ENCODE peak calls at places on chromosomes 12 and 14, in seven cellular contexts. U is K562; T is HepG2; Y is mesendoderm; I is CD8-positive, alpha-beta memory T cell; Z is GM23338; J is left ventricle myocardium inferior. O is an unnamed sample.

GRCh38 chr14:61460853-61461611 is 139.7 kb downstream of the PRKCH start:
- DNase-seq in U (peak; percentile 12), T (peak; percentile 58), Y (peak; percentile 48), I (peak; percentile 16), Z (no peak), J (no peak), O (no peak)

GRCh38 chr12:41998451-41998850 is 146.2 kb downstream of the GXYLT1 start:
- DNase-seq in U (no peak), T (no peak), Y (no peak), I (no peak), Z (no peak), J (no peak), O (no peak)

GRCh38 chr12:3730111-3730510 is 22.8 kb downstream of the CRACR2A start:
- DNase-seq in U (no peak), T (no peak), Y (no peak), I (no peak), Z (no peak), J (no peak), O (no peak)

GRCh38 chr12:26197832-26198231 is 2.5 kb downstream of the SSPN start:
- DNase-seq in U (no peak), T (no peak), Y (no peak), I (no peak), Z (no peak), J (no peak), O (no peak)

GRCh38 chr12:17097674-17098073 is 491.7 kb upstream of the LMO3 start:
- DNase-seq in U (peak; percentile 4), T (no peak), Y (no peak), I (no peak), Z (no peak), J (no peak), O (no peak)

GRCh38 chr12:25491396-25491948 is 61.6 kb downstream of the LMNTD1 start:
- DNase-seq in U (no peak), T (no peak), Y (peak; percentile 92), I (no peak), Z (no peak), J (no peak), O (no peak)

GRCh38 chr14:38336298-38336697 is 80.4 kb upstream of the CLEC14A start:
- DNase-seq in U (no peak), T (no peak), Y (no peak), I (no peak), Z (no peak), J (no peak), O (no peak)

GRCh38 chr14:42004321-42004720 is 397.6 kb downstream of the LRFN5 start:
- DNase-seq in U (no peak), T (no peak), Y (peak; percentile 73), I (no peak), Z (no peak), J (no peak), O (no peak)

GRCh38 chr12:25585021-25585523 is 32.0 kb upstream of the LMNTD1 start:
- DNase-seq in U (no peak), T (no peak), Y (no peak), I (no peak), Z (no peak), J (no peak), O (no peak)

GRCh38 chr12:112798019-112798760 is 6.6 kb downstream of the RPH3A start:
- DNase-seq in U (no peak), T (no peak), Y (no peak), I (no peak), Z (no peak), J (no peak), O (no peak)

GRCh38 chr14:100025111-100025510 is 40.1 kb upstream of the EVL start:
- DNase-seq in U (peak; percentile 52), T (peak; percentile 35), Y (peak; percentile 89), I (no peak), Z (peak; percentile 75), J (no peak), O (no peak)

GRCh38 chr12:990308-990648 is 745 bp upstream of the ERC1 start:
- DNase-seq in U (no peak), T (peak; percentile 33), Y (peak; percentile 61), I (peak; percentile 27), Z (peak; percentile 59), J (peak; percentile 64), O (peak; percentile 64)

GRCh38 chr12:54329756-54330155 is 4.8 kb downstream of the COPZ1 start:
- DNase-seq in U (no peak), T (peak; percentile 20), Y (no peak), I (no peak), Z (peak; percentile 59), J (no peak), O (no peak)

GRCh38 chr12:132471858-132472255 is 18.1 kb upstream of the FBRSL1 start:
- DNase-seq in U (no peak), T (no peak), Y (no peak), I (no peak), Z (no peak), J (no peak), O (no peak)

GRCh38 chr14:45222485-45223262 is 30.3 kb downstream of the MIS18BP1 start:
- DNase-seq in U (no peak), T (no peak), Y (no peak), I (no peak), Z (no peak), J (no peak), O (no peak)

GRCh38 chr12:89882051-89882450 is 173.4 kb upstream of the ATP2B1 start:
- DNase-seq in U (no peak), T (no peak), Y (peak; percentile 23), I (no peak), Z (no peak), J (no peak), O (no peak)

GRCh38 chr14:62409185-62409584 is 636.1 kb downstream of the KCNH5 start:
- DNase-seq in U (no peak), T (no peak), Y (no peak), I (no peak), Z (peak; percentile 24), J (no peak), O (no peak)

GRCh38 chr14:46048127-46048526 is 603.5 kb downstream of the RPL10L start:
- DNase-seq in U (no peak), T (peak; percentile 4), Y (peak; percentile 96), I (no peak), Z (peak; percentile 88), J (no peak), O (no peak)

GRCh38 chr14:89249296-89249565 is 167.8 kb downstream of the FOXN3 start:
- DNase-seq in U (no peak), T (no peak), Y (peak; percentile 93), I (no peak), Z (peak; percentile 60), J (no peak), O (no peak)

GRCh38 chr12:105574056-105574715 is 243.7 kb downstream of the C12orf75 start:
- DNase-seq in U (no peak), T (no peak), Y (no peak), I (no peak), Z (no peak), J (no peak), O (no peak)

GRCh38 chr14:64444984-64445845 is 20.1 kb upstream of the AKAP5 start:
- DNase-seq in U (no peak), T (no peak), Y (peak; percentile 48), I (peak; percentile 32), Z (no peak), J (no peak), O (no peak)

GRCh38 chr12:122517877-122518276 is 8.9 kb downstream of the RSRC2 start:
- DNase-seq in U (no peak), T (no peak), Y (no peak), I (no peak), Z (no peak), J (no peak), O (no peak)

GRCh38 chr12:115511305-115511704 is 766.2 kb downstream of the MED13L start:
- DNase-seq in U (no peak), T (no peak), Y (no peak), I (no peak), Z (no peak), J (no peak), O (no peak)

DNA sequence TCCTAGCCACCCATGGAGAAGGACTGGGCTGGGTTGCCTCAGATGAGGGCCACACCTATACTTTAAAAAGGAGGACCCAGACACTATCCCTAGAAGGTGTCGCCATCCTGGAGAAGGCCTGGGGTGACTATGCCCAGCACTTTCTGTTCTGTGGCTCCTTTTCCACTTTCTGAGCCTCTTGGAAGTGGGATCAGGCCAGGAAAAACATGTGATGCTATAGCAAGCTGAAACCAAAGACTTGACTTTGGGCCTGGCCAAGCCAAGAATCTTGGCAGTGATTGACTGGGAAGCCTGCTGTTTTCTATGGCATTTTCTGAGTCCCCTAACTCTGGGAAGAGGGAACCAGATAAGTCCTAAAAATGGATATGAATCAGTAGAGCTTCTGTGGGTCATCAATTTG is 332.3 kb downstream of the ZFP36L1 start:
- DNase-seq in U (no peak), T (no peak), Y (no peak), I (no peak), Z (no peak), J (no peak), O (no peak)
- H3K4me1 ChIP-seq in U (no peaks in the 10 kb centered on the region), T (peaks cover 37% of the 10 kb centered on the region), Y (peaks cover 5% of the 10 kb centered on the region), I (no peaks in the 10 kb centered on the region), Z (peaks cover 12% of the 10 kb centered on the region), J (peaks cover 22% of the 10 kb centered on the region), O (peaks cover 20% of the 10 kb centered on the region)

DNA sequence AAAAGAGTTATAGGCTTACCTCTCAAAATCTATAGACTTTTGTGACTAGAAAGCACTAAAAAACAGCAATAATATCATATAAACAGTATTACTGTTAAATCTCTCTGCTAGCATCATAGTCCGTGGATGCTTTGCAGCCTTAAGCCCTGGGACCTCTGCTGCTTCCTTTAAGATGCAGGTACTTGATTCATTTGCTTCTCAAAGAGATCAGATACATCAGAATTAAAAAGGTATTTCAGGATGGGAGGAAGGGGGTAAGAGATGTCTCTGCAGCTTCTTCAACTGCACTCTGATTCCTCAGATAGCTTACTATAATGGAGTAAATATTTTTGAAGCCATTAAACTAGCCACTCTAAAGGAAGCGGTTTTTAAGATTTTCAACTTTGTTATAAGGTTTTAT is 49.3 kb downstream of the PAPLN start:
- DNase-seq in U (no peak), T (no peak), Y (no peak), I (no peak), Z (peak; percentile 79), J (no peak), O (no peak)
- H3K4me1 ChIP-seq in U (no peaks in the 10 kb centered on the region), T (peaks cover 8% of the 10 kb centered on the region), Y (no peaks in the 10 kb centered on the region), I (no peaks in the 10 kb centered on the region), Z (peaks cover 60% of the 10 kb centered on the region), J (peaks cover 5% of the 10 kb centered on the region), O (no peaks in the 10 kb centered on the region)

DNA sequence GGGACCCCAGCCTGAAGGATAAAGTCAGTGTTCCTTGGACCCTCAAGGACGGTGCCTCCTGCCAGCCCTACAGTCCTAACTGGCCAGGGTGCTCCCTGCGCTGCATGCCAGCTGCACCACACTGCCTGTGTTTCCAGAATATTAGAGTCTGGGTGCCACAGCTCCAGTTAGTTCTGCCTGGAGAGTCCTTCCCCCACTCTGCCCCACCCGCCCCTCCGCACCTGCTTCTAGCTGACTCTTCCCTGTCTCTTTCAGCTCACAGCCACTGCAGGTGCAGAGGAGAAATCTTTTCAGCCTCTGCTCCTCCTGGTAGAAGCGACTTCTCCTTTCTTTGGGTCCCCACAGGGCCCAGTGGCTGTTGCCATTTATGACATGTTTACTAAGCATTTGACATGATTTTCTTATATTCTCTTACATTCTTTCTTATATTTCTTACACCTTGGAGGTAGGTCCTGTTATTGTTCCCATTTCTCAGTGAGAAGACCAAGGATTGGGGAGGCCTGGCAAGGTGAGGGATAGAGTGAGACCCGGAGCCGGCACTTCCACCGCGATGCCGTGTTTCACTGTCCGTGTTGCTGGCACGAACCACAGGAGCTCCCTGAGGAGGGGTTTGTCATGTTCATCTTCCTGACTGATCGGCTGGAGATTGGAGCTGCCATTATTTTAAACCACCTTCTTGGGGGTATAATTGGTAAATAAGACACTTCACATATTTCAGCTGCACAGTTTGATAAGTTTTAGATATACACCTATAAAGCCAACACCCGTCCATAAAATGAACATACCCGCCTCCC is 29.4 kb downstream of the SYNE3 start:
- DNase-seq in U (no peak), T (no peak), Y (no peak), I (no peak), Z (no peak), J (no peak), O (no peak)
- H3K4me1 ChIP-seq in U (peaks cover 4% of the 10 kb centered on the region), T (peaks cover 61% of the 10 kb centered on the region), Y (no peaks in the 10 kb centered on the region), I (peaks cover 4% of the 10 kb centered on the region), Z (no peaks in the 10 kb centered on the region), J (peaks cover 77% of the 10 kb centered on the region), O (peaks cover 57% of the 10 kb centered on the region)

GRCh38 chr14:72614365-72614764 is 279.5 kb downstream of the DPF3 start:
- DNase-seq in U (no peak), T (no peak), Y (no peak), I (no peak), Z (no peak), J (no peak), O (no peak)
- H3K4me1 ChIP-seq in U (peaks cover 6% of the 10 kb centered on the region), T (no peaks in the 10 kb centered on the region), Y (no peaks in the 10 kb centered on the region), I (no peaks in the 10 kb centered on the region), Z (no peaks in the 10 kb centered on the region), J (peaks cover 89% of the 10 kb centered on the region), O (peaks cover 67% of the 10 kb centered on the region)

O was measured in heart right ventricle.